ENCODE peak calls at places on chromosome 7, in six cellular contexts. N, V, Z, P, J and L are unnamed samples.

GRCh38 chr7:27170936-27171635 is 3.0 kb downstream of the HOXA10 start:
- DNase-seq in N (no peak), V (no peak), Z (no peak), P (no peak), J (no peak), L (no peak)

GRCh38 chr7:12801107-12801506 is 113.7 kb downstream of the ARL4A start:
- DNase-seq in N (no peak), V (no peak), Z (peak; percentile 79), P (no peak), J (no peak), L (no peak)

GRCh38 chr7:46908770-46909169 is 673.1 kb downstream of the TNS3 start:
- DNase-seq in N (no peak), V (no peak), Z (no peak), P (peak; percentile 91), J (no peak), L (no peak)

GRCh38 chr7:11341285-11341944 is 367.7 kb downstream of the PHF14 start:
- DNase-seq in N (no peak), V (no peak), Z (no peak), P (peak; percentile 17), J (no peak), L (no peak)

GRCh38 chr7:98287486-98287959 is 6.0 kb downstream of the BRI3 start:
- DNase-seq in N (no peak), V (no peak), Z (peak; percentile 82), P (no peak), J (no peak), L (no peak)

GRCh38 chr7:21253740-21254687 is 173.9 kb upstream of the SP4 start:
- DNase-seq in N (peak; percentile 25), V (peak; percentile 9), Z (peak; percentile 79), P (peak; percentile 35), J (no peak), L (no peak)

GRCh38 chr7:13981070-13981469 is 8.4 kb downstream of the ETV1 start:
- DNase-seq in N (peak; percentile 59), V (peak; percentile 63), Z (no peak), P (peak; percentile 99), J (no peak), L (no peak)

GRCh38 chr7:111735661-111736323 is 173.5 kb upstream of the IMMP2L start:
- DNase-seq in N (peak; percentile 62), V (peak; percentile 40), Z (peak; percentile 50), P (peak; percentile 58), J (no peak), L (no peak)

GRCh38 chr7:105778956-105779355 is 97.4 kb downstream of the ATXN7L1 start:
- DNase-seq in N (no peak), V (no peak), Z (no peak), P (no peak), J (no peak), L (no peak)

GRCh38 chr7:105773030-105773460 is 103.4 kb downstream of the ATXN7L1 start:
- DNase-seq in N (no peak), V (no peak), Z (no peak), P (no peak), J (no peak), L (no peak)

GRCh38 chr7:105775580-105775979 is 100.8 kb downstream of the ATXN7L1 start:
- DNase-seq in N (no peak), V (no peak), Z (no peak), P (no peak), J (no peak), L (no peak)

GRCh38 chr7:105776986-105777910 is 99.2 kb downstream of the ATXN7L1 start:
- DNase-seq in N (peak; percentile 27), V (no peak), Z (no peak), P (peak; percentile 73), J (no peak), L (no peak)

DNA sequence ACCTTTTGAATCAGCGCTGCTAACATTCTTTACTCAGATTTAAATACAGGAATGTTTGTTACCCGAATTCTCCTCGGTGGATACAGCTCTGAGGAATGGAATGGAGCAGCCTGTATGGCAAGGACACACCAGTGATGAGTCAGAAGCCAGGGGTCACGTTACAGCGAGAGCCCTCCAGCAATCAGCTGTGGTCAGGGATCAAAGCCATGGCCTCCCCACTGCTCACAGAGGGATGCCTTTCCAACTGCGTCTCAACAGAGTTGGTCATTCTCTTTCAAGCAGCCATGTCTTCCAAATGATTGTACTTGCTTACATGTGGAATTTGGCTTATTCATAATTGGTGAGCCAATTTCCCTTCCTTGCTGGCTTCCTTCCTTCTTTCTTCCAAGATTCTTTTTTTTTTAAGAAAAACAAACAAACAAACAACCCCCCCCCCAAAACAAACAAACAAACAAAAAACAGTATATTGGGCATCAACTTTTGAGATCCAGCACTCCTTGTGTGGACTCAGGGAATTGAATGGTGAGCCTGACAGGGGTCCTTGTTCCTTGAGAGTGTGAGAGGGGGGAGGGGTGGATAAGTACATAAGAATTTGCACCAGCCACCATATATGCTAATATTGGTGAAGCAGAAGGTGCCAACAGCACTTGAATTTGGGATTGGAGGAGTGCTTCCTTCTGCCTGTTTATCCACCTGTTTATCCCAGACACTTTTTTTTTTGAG is 100.2 kb downstream of the ATXN7L1 start:
- DNase-seq in N (peak; percentile 67), V (peak; percentile 32), Z (peak; percentile 32), P (peak; percentile 100), J (no peak), L (peak; percentile 75)
- H3K27ac ChIP-seq in N (peak overlapping the region; percentile 83), V (no peak overlapping the region), Z (no peak overlapping the region), P (peak overlapping the region; percentile 71), J (no peak overlapping the region), L (no peak overlapping the region)

GRCh38 chr7:132251327-132251659 is 325.0 kb downstream of the PLXNA4 start:
- DNase-seq in N (no peak), V (peak; percentile 52), Z (peak; percentile 98), P (peak; percentile 13), J (peak; percentile 80), L (peak; percentile 66)

GRCh38 chr7:132247995-132248618 is 328.2 kb downstream of the PLXNA4 start:
- DNase-seq in N (no peak), V (no peak), Z (no peak), P (no peak), J (no peak), L (peak; percentile 11)

GRCh38 chr7:132249591-132249971 is 326.7 kb downstream of the PLXNA4 start:
- DNase-seq in N (peak; percentile 56), V (no peak), Z (peak; percentile 46), P (peak; percentile 31), J (no peak), L (peak; percentile 52)

GRCh38 chr7:132248841-132249590 is 327.3 kb downstream of the PLXNA4 start:
- DNase-seq in N (no peak), V (no peak), Z (no peak), P (no peak), J (no peak), L (peak; percentile 45)

DNA sequence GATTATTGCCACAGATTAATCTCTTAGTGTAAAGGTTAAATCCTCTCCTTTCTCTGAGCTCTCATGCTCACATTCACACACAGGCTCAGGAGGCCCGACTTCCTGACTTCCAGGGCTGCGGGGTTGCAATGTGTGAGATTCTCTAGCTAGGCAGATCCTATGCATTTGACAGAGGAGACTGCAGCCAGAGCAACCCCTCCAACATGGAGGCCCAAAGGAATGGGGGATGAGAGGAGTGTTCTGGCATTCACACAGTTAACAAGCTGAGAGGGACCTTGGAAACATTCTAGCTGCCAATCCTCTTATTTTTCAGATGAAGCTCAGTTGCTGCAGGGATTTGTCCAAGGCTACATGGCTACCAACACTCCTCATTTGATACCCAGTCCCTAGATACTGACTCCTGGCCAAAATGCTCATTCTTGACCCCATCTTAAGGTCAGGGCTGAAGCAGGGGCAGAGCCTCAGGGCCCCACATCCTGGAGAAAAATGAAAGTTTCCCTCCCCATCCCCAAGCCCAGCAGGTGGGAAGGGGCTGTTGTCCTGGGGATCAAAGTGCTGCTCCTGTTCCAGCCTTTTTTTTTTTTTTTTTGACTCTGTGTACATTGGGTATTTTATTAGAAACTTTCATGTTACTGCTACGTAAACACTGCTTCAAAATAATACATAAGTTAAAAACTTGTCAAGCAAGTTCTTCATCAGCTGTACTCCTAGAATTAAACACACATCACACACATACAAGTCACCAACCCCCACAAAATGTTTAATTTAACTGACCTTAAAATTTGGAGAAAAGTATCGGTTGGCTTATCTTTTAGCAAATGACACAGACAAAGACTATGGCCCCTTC is 325.6 kb downstream of the PLXNA4 start:
- DNase-seq in N (no peak), V (no peak), Z (no peak), P (no peak), J (no peak), L (peak; percentile 26)
- H3K27ac ChIP-seq in N (peak overlapping the region; percentile 1), V (no peak overlapping the region), Z (peak overlapping the region; percentile 81), P (no peak overlapping the region), J (no peak overlapping the region), L (no peak overlapping the region)

DNA sequence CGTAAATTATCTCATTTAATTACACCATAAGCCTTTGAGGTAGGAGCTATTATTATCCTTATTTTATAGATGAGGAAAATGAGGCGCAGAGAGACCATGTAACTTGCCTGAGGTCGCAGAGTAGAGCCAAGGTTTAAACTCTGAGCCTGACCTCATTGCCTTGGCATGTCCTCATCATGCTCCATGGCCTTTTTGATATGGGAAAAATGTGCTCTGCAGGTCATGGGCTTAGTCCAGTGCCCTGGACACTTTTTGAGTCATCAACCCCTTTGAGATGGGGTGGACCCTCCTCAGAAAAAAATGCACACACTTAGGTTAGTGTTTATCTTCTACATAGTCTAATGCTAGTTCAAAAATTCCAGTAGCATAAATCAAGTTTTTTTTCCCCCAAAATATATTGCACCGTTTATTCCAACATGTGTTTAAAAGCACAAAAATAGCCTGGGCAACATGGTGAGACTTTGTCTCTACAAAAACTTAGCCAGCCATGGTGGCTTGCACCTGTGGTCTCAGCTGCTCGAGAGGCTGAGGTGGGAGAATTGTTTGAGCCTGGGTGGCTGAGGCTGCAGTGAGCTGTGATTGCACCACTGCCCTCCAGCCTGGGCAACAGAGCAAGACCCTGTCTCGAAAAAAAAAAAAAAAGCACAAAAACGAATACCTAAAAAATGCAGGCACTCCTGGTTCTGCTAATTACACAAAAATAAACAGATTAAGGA is 28.6 kb upstream of the TMEM178B start:
- DNase-seq in N (no peak), V (no peak), Z (no peak), P (peak; percentile 7), J (no peak), L (no peak)
- H3K27ac ChIP-seq in N (peak overlapping the region; percentile 45), V (no peak overlapping the region), Z (no peak overlapping the region), P (no peak overlapping the region), J (no peak overlapping the region), L (no peak overlapping the region)

GRCh38 chr7:1842321-1843221 is 172.5 kb downstream of the ELFN1 start:
- DNase-seq in N (no peak), V (no peak), Z (peak; percentile 3), P (no peak), J (peak; percentile 10), L (peak; percentile 66)

GRCh38 chr7:1844336-1844955 is 174.4 kb downstream of the ELFN1 start:
- DNase-seq in N (no peak), V (no peak), Z (peak; percentile 2), P (no peak), J (peak; percentile 11), L (no peak)

GRCh38 chr7:1843921-1844335 is 173.9 kb downstream of the ELFN1 start:
- DNase-seq in N (no peak), V (no peak), Z (no peak), P (no peak), J (peak; percentile 6), L (peak; percentile 50)

GRCh38 chr7:1844956-1845390 is 174.9 kb downstream of the ELFN1 start:
- DNase-seq in N (no peak), V (no peak), Z (peak; percentile 2), P (no peak), J (peak; percentile 7), L (peak; percentile 73)

DNA sequence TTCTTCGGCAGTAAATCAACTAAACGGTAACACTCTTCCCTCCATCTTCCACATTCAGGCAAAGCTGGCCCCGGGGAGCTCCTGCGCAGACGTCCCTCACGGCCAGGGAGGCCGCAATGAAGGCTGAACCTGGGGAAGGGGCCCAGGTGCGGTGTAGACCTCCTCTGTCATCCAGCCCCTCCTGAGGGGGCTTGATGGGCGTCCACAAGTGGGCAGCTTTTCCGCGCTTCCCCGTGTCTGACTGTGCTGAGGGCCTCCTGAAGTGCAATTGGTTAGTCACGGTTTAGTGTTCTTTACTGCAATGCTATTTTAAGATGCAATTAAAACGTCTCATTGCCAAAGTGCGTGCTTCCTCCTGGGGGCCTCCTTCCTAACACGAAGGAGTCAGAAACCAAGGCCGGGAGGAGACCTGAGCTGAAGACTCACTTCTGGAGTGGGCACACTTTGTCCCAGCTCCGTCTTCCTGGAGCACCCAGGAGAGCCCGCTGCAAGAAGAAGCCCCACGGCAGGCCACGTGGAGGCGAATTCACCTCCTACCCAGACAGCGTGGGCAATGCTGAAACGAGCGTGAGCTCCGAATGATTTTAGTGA is 173.3 kb downstream of the ELFN1 start:
- DNase-seq in N (no peak), V (no peak), Z (peak; percentile 1), P (peak; percentile 6), J (no peak), L (peak; percentile 52)
- H3K27ac ChIP-seq in N (no peak overlapping the region), V (no peak overlapping the region), Z (no peak overlapping the region), P (no peak overlapping the region), J (no peak overlapping the region), L (no peak overlapping the region)